ENCODE peak calls at places on chromosomes 12 and 14, in seven cellular contexts. S is immature natural killer cell; G is iPS DF 6.9; L is hypothalamus; Q is LoVo; K is NCI-H2081 treated with DMSO at 0.1 percent for 48 hours; W is stimulated activated CD8-positive, alpha-beta memory T cell treated with anti-CD3 and anti-CD28 coated beads, Interleukin-15, amount 100 ng/mL, for 1 hour. M is an unnamed sample.

GRCh38 chr14:100446572-100446971 is 123.4 kb downstream of the SLC25A47 start:
- DNase-seq in S (no peak), G (peak; percentile 63), L (no peak), Q (no peak), K (no peak), W (no peak), M (no peak)

GRCh38 chr12:50581226-50582184 is 76.7 kb downstream of the DIP2B start:
- DNase-seq in S (no peak), G (no peak), L (no peak), Q (no peak), K (no peak), W (no peak), M (no peak)

GRCh38 chr12:128801879-128802391 is 21.8 kb downstream of the SLC15A4 start:
- DNase-seq in S (no peak), G (no peak), L (no peak), Q (no peak), K (no peak), W (no peak), M (no peak)

GRCh38 chr12:53123578-53124351 is 20.5 kb downstream of the SOAT2 start:
- DNase-seq in S (no peak), G (no peak), L (no peak), Q (no peak), K (no peak), W (no peak), M (no peak)

GRCh38 chr12:13049816-13050215 is 5.6 kb downstream of the FAM234B start:
- DNase-seq in S (no peak), G (no peak), L (no peak), Q (no peak), K (no peak), W (no peak), M (no peak)

GRCh38 chr12:55729592-55730446 is 1.0 kb upstream of the CD63 start:
- DNase-seq in S (peak; percentile 69), G (no peak), L (peak; percentile 74), Q (peak; percentile 87), K (no peak), W (no peak), M (peak; percentile 72)

GRCh38 chr12:694734-695503 is 31.7 kb upstream of the NINJ2 start:
- DNase-seq in S (no peak), G (no peak), L (no peak), Q (no peak), K (no peak), W (no peak), M (no peak)

GRCh38 chr12:121400332-121401139 is 618 bp downstream of the RNF34 start:
- DNase-seq in S (peak; percentile 43), G (peak; percentile 11), L (no peak), Q (peak; percentile 72), K (no peak), W (peak; percentile 20), M (peak; percentile 63)

GRCh38 chr12:13442457-13442856 is 245.9 kb downstream of the EMP1 start:
- DNase-seq in S (no peak), G (no peak), L (no peak), Q (no peak), K (no peak), W (no peak), M (no peak)

GRCh38 chr14:89576132-89576923 is 159.3 kb upstream of the FOXN3 start:
- DNase-seq in S (no peak), G (peak; percentile 35), L (no peak), Q (no peak), K (no peak), W (no peak), M (no peak)

M was measured in NAMALWA.